ENCODE peak calls at places on chromosomes 4 and X, in eight cellular contexts. L is vagina, X is neuronal stem cell, I is aorta, K is HepG2, V is cardiac muscle cell, P is OCI-LY7, R is HCT116. T is an unnamed sample.

GRCh38 chr4:181952478-181952877 is 290.7 kb upstream of the TENM3 start:
- DNase-seq in L (no peak), X (no peak), I (no peak), K (no peak), V (no peak), P (no peak), R (no peak), T (peak; percentile 72)

GRCh38 chrX:30904632-30905031 is 15.6 kb upstream of the TAB3 start:
- DNase-seq in L (no peak), X (no peak), I (no peak), K (no peak), V (no peak), P (no peak), R (no peak), T (no peak)

GRCh38 chrX:69299271-69299670 is 134.0 kb upstream of the PJA1 start:
- DNase-seq in L (no peak), X (no peak), I (no peak), K (no peak), V (peak; percentile 34), P (no peak), R (no peak), T (no peak)

GRCh38 chr4:16043820-16044554 is 39.8 kb downstream of the PROM1 start:
- DNase-seq in L (no peak), X (no peak), I (no peak), K (no peak), V (no peak), P (no peak), R (no peak), T (no peak)

GRCh38 chr4:68951078-68951805 is at the start of gene UGT2A3:
- DNase-seq in L (no peak), X (no peak), I (no peak), K (peak; percentile 99), V (no peak), P (no peak), R (no peak), T (no peak)

GRCh38 chr4:151409470-151410313 is 716 bp downstream of the FHIP1A start:
- DNase-seq in L (no peak), X (peak; percentile 36), I (no peak), K (peak; percentile 79), V (peak; percentile 38), P (no peak), R (peak; percentile 3), T (peak; percentile 14)

GRCh38 chr4:110514889-110515479 is 39.0 kb downstream of the ENPEP start:
- DNase-seq in L (no peak), X (no peak), I (no peak), K (peak; percentile 30), V (peak; percentile 48), P (peak; percentile 68), R (peak; percentile 34), T (no peak)

GRCh38 chr4:111636961-111637556 is 508.2 kb upstream of the FAM241A start:
- DNase-seq in L (no peak), X (no peak), I (no peak), K (no peak), V (no peak), P (no peak), R (no peak), T (no peak)

GRCh38 chr4:181143241-181143854 is 1099.9 kb upstream of the TENM3 start:
- DNase-seq in L (no peak), X (peak; percentile 84), I (peak; percentile 89), K (peak; percentile 59), V (peak; percentile 84), P (peak; percentile 74), R (peak; percentile 56), T (peak; percentile 75)

DNA sequence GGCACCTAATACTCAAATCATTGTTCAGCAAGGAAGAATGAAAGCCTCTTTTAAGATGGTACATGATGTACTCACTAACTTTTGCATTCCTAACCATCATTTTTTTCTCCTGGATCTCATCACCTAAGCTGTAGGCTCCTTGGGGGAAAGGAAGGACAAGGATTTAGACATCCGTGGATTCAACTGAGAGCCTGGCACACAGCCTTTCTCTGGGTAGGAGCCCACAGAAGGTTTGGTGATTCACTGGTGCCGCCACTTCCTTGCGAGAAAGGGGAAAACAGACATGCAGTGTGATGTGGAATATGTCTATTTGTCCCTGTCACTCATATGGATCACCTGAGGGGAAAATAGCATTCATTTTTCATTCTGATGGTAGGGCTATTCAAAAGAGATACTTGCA is 147.3 kb downstream of the PCDH7 start:
- DNase-seq in L (no peak), X (no peak), I (peak; percentile 77), K (no peak), V (no peak), P (no peak), R (no peak), T (no peak)
- H3K4me1 ChIP-seq in L (peaks cover 10% of the 10 kb centered on the region), X (peaks cover 4% of the 10 kb centered on the region), I (no peaks in the 10 kb centered on the region), K (no peaks in the 10 kb centered on the region), V (peaks cover 43% of the 10 kb centered on the region), P (no peaks in the 10 kb centered on the region), R (peaks cover 87% of the 10 kb centered on the region), T (no peaks in the 10 kb centered on the region)

GRCh38 chrX:41128955-41129354 is 43.7 kb downstream of the USP9X start:
- DNase-seq in L (no peak), X (no peak), I (no peak), K (no peak), V (no peak), P (no peak), R (no peak), T (no peak)
- H3K4me1 ChIP-seq in L (peaks cover 6% of the 10 kb centered on the region), X (no peaks in the 10 kb centered on the region), I (no peaks in the 10 kb centered on the region), K (no peaks in the 10 kb centered on the region), V (peaks cover 10% of the 10 kb centered on the region), P (no peaks in the 10 kb centered on the region), R (no peaks in the 10 kb centered on the region), T (no peaks in the 10 kb centered on the region)

GRCh38 chrX:72130762-72131231 is 918 bp downstream of the RTL5 start:
- DNase-seq in L (no peak), X (no peak), I (peak; percentile 78), K (no peak), V (no peak), P (no peak), R (no peak), T (no peak)

GRCh38 chrX:72132456-72132855 is 741 bp upstream of the RTL5 start:
- DNase-seq in L (no peak), X (no peak), I (no peak), K (no peak), V (no peak), P (no peak), R (no peak), T (no peak)

GRCh38 chrX:72131317-72132294 is at the start of gene RTL5:
- DNase-seq in L (no peak), X (peak; percentile 78), I (peak; percentile 94), K (peak; percentile 1), V (peak; percentile 92), P (no peak), R (peak; percentile 63), T (peak; percentile 90)

GRCh38 chrX:72130156-72130761 is 1.5 kb downstream of the RTL5 start:
- DNase-seq in L (no peak), X (no peak), I (no peak), K (no peak), V (no peak), P (no peak), R (no peak), T (no peak)

GRCh38 chrX:72133851-72134546 is 2.3 kb upstream of the RTL5 start:
- DNase-seq in L (no peak), X (no peak), I (no peak), K (no peak), V (no peak), P (no peak), R (no peak), T (no peak)
- H3K4me1 ChIP-seq in L (no peaks in the 10 kb centered on the region), X (peaks cover 5% of the 10 kb centered on the region), I (no peaks in the 10 kb centered on the region), K (no peaks in the 10 kb centered on the region), V (peaks cover 2% of the 10 kb centered on the region), P (no peaks in the 10 kb centered on the region), R (peaks cover 4% of the 10 kb centered on the region), T (peaks cover 4% of the 10 kb centered on the region)

GRCh38 chrX:38116706-38117105 is 104.0 kb downstream of the SRPX start:
- DNase-seq in L (no peak), X (no peak), I (no peak), K (no peak), V (no peak), P (no peak), R (no peak), T (no peak)
- H3K4me1 ChIP-seq in L (no peaks in the 10 kb centered on the region), X (no peaks in the 10 kb centered on the region), I (no peaks in the 10 kb centered on the region), K (no peaks in the 10 kb centered on the region), V (no peaks in the 10 kb centered on the region), P (no peaks in the 10 kb centered on the region), R (no peaks in the 10 kb centered on the region), T (no peaks in the 10 kb centered on the region)

GRCh38 chr4:7813674-7814073 is 126.0 kb downstream of the AFAP1 start:
- DNase-seq in L (no peak), X (no peak), I (no peak), K (peak; percentile 24), V (no peak), P (no peak), R (no peak), T (no peak)
- H3K4me1 ChIP-seq in L (no peaks in the 10 kb centered on the region), X (peaks cover 4% of the 10 kb centered on the region), I (no peaks in the 10 kb centered on the region), K (peaks cover 37% of the 10 kb centered on the region), V (peaks cover 23% of the 10 kb centered on the region), P (no peaks in the 10 kb centered on the region), R (no peaks in the 10 kb centered on the region), T (peaks cover 14% of the 10 kb centered on the region)

DNA sequence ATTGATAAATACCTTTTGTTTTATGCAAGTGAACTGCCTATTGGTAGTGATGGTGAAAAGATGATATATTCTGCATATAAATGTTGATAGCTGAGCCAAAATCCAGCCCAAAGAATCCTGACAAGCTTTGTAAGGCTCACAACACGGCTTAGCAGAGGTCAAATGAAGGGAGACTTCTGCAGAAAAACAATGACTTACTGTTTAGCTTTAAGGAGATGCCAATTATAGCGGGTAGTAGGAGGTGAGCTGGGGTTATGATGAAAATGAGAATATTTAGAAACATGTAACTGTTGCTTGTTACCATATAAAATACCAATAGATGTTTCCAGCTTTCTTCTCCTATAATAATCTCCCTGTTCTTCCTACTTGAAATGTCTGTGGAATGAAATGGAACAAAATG is 97.1 kb downstream of the AFF1 start:
- DNase-seq in L (no peak), X (no peak), I (no peak), K (no peak), V (no peak), P (no peak), R (no peak), T (no peak)
- H3K4me1 ChIP-seq in L (peaks cover 97% of the 10 kb centered on the region), X (peaks cover 58% of the 10 kb centered on the region), I (peaks cover 20% of the 10 kb centered on the region), K (peaks cover 34% of the 10 kb centered on the region), V (peaks cover 78% of the 10 kb centered on the region), P (peaks cover 50% of the 10 kb centered on the region), R (no peaks in the 10 kb centered on the region), T (peaks cover 39% of the 10 kb centered on the region)

GRCh38 chrX:25049347-25049746 is 33.6 kb upstream of the ARX start:
- DNase-seq in L (no peak), X (no peak), I (no peak), K (no peak), V (no peak), P (no peak), R (no peak), T (no peak)
- H3K4me1 ChIP-seq in L (no peaks in the 10 kb centered on the region), X (no peaks in the 10 kb centered on the region), I (no peaks in the 10 kb centered on the region), K (no peaks in the 10 kb centered on the region), V (no peaks in the 10 kb centered on the region), P (no peaks in the 10 kb centered on the region), R (no peaks in the 10 kb centered on the region), T (no peaks in the 10 kb centered on the region)

T was measured in BE2C.